ENCODE peak calls at places on chromosomes 1 and 21, in five cellular contexts. S, O, U, X and F are unnamed samples.

GRCh38 chr1:243930822-243931671 is 81.0 kb upstream of the AKT3 start:
- DNase-seq in U (no peak), O (peak; percentile 47), X (peak; percentile 30), S (no peak), F (no peak)

GRCh38 chr1:67626495-67627235 is 58.3 kb upstream of the GADD45A start:
- DNase-seq in X (no peak), U (no peak), O (peak; percentile 87), S (peak; percentile 88), F (peak; percentile 75)

GRCh38 chr1:30684881-30685795 is 38.2 kb downstream of the MATN1 start:
- DNase-seq in O (no peak), U (no peak), S (no peak), X (peak; percentile 92), F (no peak)

GRCh38 chr21:42424848-42425602 is 21.3 kb downstream of the UBASH3A start:
- DNase-seq in S (no peak), X (no peak), O (no peak), U (peak; percentile 32), F (no peak)

GRCh38 chr1:72891976-72892375 is 609.6 kb upstream of the NEGR1 start:
- DNase-seq in U (no peak), O (peak; percentile 1), X (no peak), S (no peak), F (no peak)

GRCh38 chr1:93749894-93750301 is 68.3 kb upstream of the BCAR3 start:
- DNase-seq in S (no peak), U (peak; percentile 19), X (no peak), O (no peak), F (no peak)

GRCh38 chr1:227362039-227362438 is 43.7 kb upstream of the CDC42BPA start:
- DNase-seq in O (peak; percentile 20), S (peak; percentile 28), U (no peak), X (no peak), F (peak; percentile 28)

GRCh38 chr1:45913925-45914501 is 110.6 kb downstream of the MAST2 start:
- DNase-seq in O (peak; percentile 20), U (no peak), S (peak; percentile 22), X (no peak), F (peak; percentile 5)

GRCh38 chr21:33314096-33314495 is 10.7 kb upstream of the IFNAR1 start:
- DNase-seq in O (peak; percentile 93), U (no peak), S (no peak), X (no peak), F (no peak)

GRCh38 chr1:172898866-172899265 is 151.9 kb downstream of the TNFSF18 start:
- DNase-seq in X (no peak), U (no peak), S (peak; percentile 45), O (peak; percentile 96), F (no peak)

GRCh38 chr1:116832268-116832931 is 77.3 kb upstream of the PTGFRN start:
- DNase-seq in S (no peak), U (no peak), O (no peak), X (no peak), F (no peak)

GRCh38 chr1:14630986-14631385 is 32.5 kb downstream of the KAZN start:
- DNase-seq in S (no peak), U (no peak), O (no peak), X (no peak), F (no peak)

GRCh38 chr1:208207388-208208131 is 36.6 kb downstream of the PLXNA2 start:
- DNase-seq in O (peak; percentile 99), X (no peak), S (peak; percentile 90), U (peak; percentile 65), F (peak; percentile 91)

GRCh38 chr1:15346356-15347030 is 63.2 kb upstream of the EFHD2 start:
- DNase-seq in O (no peak), U (no peak), X (no peak), S (no peak), F (no peak)

GRCh38 chr1:119159963-119160362 is 19.5 kb upstream of the WARS2 start:
- DNase-seq in X (no peak), O (no peak), U (no peak), S (peak; percentile 42), F (no peak)

GRCh38 chr1:180291004-180291403 is 60.9 kb downstream of the LHX4 start:
- DNase-seq in U (no peak), S (peak; percentile 30), X (no peak), O (no peak), F (no peak)

GRCh38 chr21:27769763-27770162 is 802.9 kb upstream of the ADAMTS5 start:
- DNase-seq in O (no peak), S (peak; percentile 10), X (no peak), U (no peak), F (no peak)

GRCh38 chr1:220962031-220962751 is 82.9 kb downstream of the HLX start:
- DNase-seq in U (no peak), S (peak; percentile 94), O (peak; percentile 98), X (no peak), F (peak; percentile 97)

GRCh38 chr1:29177022-29177705 is 4.5 kb downstream of the SRSF4 start:
- DNase-seq in U (no peak), O (no peak), X (no peak), S (no peak), F (no peak)

GRCh38 chr21:31266241-31266640 is 77.8 kb downstream of the TIAM1 start:
- DNase-seq in U (no peak), X (no peak), S (peak; percentile 25), O (no peak), F (no peak)

GRCh38 chr1:150749720-150750311 is 15.8 kb downstream of the CTSS start:
- DNase-seq in O (no peak), X (no peak), U (no peak), S (no peak), F (no peak)

GRCh38 chr1:206907304-206907991 is 10.2 kb downstream of the IL24 start:
- DNase-seq in O (no peak), X (peak; percentile 40), S (no peak), U (no peak), F (no peak)
- TF ChIP-seq CTCF in O (peak; percentile 26), X (peak; percentile 28), S (peak; percentile 7), U (peak; percentile 34), F (peak; percentile 29)

GRCh38 chr21:37700641-37701202 is 215.5 kb downstream of the KCNJ6 start:
- DNase-seq in S (peak; percentile 79), U (peak; percentile 82), O (peak; percentile 80), X (peak; percentile 67), F (peak; percentile 75)
- TF ChIP-seq CTCF in S (peak; percentile 72), U (peak; percentile 97), O (peak; percentile 86), X (peak; percentile 57), F (peak; percentile 89)

DNA sequence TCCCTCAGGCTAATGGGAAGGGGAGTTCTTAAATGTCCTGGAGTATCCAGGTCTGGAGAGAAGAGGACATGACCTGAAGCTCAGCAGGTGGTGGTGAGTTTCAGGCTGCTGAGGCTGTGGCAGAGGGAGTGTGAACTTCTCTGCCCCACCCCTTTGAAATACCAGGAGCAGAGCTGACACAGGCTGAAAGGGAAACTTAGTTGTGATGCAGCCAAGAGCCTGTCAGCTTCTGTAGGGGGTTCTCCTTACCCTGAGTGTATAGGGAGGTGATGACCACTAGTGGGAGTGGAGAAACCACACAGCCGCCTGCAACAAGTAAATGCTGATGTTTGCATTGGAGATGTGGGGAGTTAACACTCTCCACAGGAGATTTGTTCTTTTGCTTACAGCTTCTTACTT is 152.3 kb downstream of the FCRL5 start:
- DNase-seq in O (no peak), X (no peak), S (peak; percentile 22), U (peak; percentile 84), F (no peak)
- TF ChIP-seq CTCF in O (no peak), X (no peak), S (no peak), U (peak; percentile 44), F (no peak)

GRCh38 chr21:45549670-45550463 is 7.6 kb upstream of the SLC19A1 start:
- DNase-seq in X (no peak), U (no peak), S (no peak), O (no peak), F (no peak)
- TF ChIP-seq CTCF in X (no peak), U (no peak), S (no peak), O (no peak), F (peak; percentile 29)

GRCh38 chr1:209432443-209432825 is 151.1 kb upstream of the CAMK1G start:
- DNase-seq in S (no peak), U (no peak), X (no peak), O (no peak), F (no peak)

GRCh38 chr1:209434631-209435217 is 148.8 kb upstream of the CAMK1G start:
- DNase-seq in U (no peak), S (no peak), O (no peak), X (no peak), F (no peak)

GRCh38 chr1:209433649-209434031 is 149.9 kb upstream of the CAMK1G start:
- DNase-seq in U (no peak), S (no peak), X (no peak), O (peak; percentile 36), F (peak; percentile 42)

GRCh38 chr1:209434066-209434465 is 149.4 kb upstream of the CAMK1G start:
- DNase-seq in U (peak; percentile 18), X (no peak), O (peak; percentile 27), S (peak; percentile 26), F (peak; percentile 39)

DNA sequence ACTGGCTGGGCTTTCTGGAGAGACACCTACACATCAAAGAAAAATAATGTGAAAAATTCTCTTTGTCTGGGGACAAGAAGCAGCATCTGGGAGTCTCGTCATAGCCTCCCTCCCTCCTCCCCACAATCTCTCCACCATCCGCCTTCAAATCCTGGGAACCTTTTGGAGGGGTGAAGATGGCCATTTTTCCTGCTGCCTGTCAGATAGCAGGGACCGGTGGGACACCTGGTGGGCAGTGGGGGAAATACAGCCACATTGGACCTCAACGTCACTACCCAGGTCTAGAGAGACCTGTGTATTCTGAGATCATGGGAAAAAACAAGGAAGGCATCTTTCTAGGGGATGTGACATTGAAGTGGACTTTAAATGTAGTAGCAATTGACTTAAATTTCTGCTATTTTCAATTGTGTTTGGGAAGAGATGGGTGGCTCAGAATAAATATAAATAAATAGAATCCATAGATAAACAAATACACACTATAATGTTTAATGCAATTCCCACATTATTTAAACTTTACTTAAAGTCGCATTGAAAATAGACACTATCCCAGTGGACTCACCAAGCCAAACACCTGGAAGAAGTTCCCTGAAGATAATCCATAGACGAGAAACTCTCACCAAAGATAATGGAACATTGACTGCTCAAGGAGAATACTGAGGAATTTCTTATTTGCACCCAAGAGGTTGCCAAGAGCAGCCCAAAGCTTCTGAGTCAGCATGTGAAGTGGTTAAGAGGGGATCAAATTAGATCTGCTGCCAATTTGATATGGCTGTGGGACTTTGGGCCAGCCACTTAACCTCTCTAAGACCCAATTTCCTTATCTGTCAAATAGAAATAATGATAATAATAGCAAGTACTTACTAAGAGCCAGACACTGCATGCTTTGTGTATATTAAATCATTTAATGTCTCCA is 147.6 kb upstream of the CAMK1G start:
- DNase-seq in U (peak; percentile 64), O (peak; percentile 74), X (peak; percentile 92), S (peak; percentile 80), F (peak; percentile 80)
- TF ChIP-seq CTCF in U (peak; percentile 95), O (peak; percentile 96), X (peak; percentile 93), S (peak; percentile 94), F (peak; percentile 96)